ENCODE peak calls at places on chromosomes 5 and 9, in five cellular contexts. P is A549, L is HFF-Myc, X is AG10803, Q is tibial artery. D is an unnamed sample.

GRCh38 chr5:3701694-3702093 is 106.1 kb downstream of the IRX1 start:
- DNase-seq in P (no peak), L (no peak), X (no peak), Q (no peak), D (no peak)

GRCh38 chr5:179800696-179801201 is 5.9 kb downstream of the MGAT4B start:
- DNase-seq in P (no peak), L (no peak), X (no peak), Q (no peak), D (no peak)

GRCh38 chr5:93915142-93915553 is 173.7 kb upstream of the POU5F2 start:
- DNase-seq in P (peak), L (peak), X (peak), Q (no peak), D (peak)

GRCh38 chr9:115590016-115590415 is 472.1 kb upstream of the TNC start:
- DNase-seq in P (peak), L (peak), X (peak), Q (no peak), D (peak)

GRCh38 chr9:124880501-124880900 is 18.6 kb downstream of the ARPC5L start:
- DNase-seq in P (no peak), L (no peak), X (no peak), Q (no peak), D (no peak)

GRCh38 chr5:172411423-172412111 is 42.8 kb downstream of the SH3PXD2B start:
- DNase-seq in P (no peak), L (no peak), X (peak), Q (no peak), D (peak)

GRCh38 chr5:149731332-149731616 is 1.2 kb downstream of the PPARGC1B start:
- DNase-seq in P (no peak), L (no peak), X (no peak), Q (no peak), D (no peak)

GRCh38 chr5:55572600-55572999 is 37.8 kb upstream of the PLPP1 start:
- DNase-seq in P (no peak), L (no peak), X (no peak), Q (no peak), D (no peak)

GRCh38 chr9:136840877-136841645 is 1.2 kb upstream of the AJM1 start:
- DNase-seq in P (peak), L (no peak), X (peak), Q (no peak), D (peak)

GRCh38 chr5:143968071-143968878 is 156.3 kb downstream of the HMHB1 start:
- DNase-seq in P (peak), L (peak), X (peak), Q (no peak), D (peak)

GRCh38 chr9:123113185-123113584 is 79.7 kb downstream of the GPR21 start:
- DNase-seq in P (no peak), L (no peak), X (no peak), Q (no peak), D (no peak)

GRCh38 chr5:179478624-179479023 is 71.7 kb upstream of the RUFY1 start:
- DNase-seq in P (no peak), L (no peak), X (no peak), Q (no peak), D (no peak)

GRCh38 chr9:115923903-115924668 is 229.5 kb upstream of the PAPPA start:
- DNase-seq in P (peak), L (peak), X (peak), Q (no peak), D (peak)

GRCh38 chr5:38258319-38259061 is at the start of gene EGFLAM:
- DNase-seq in P (peak), L (no peak), X (no peak), Q (no peak), D (peak)

GRCh38 chr9:34988218-34989055 is 1.1 kb upstream of the DNAJB5 start:
- DNase-seq in P (no peak), L (no peak), X (no peak), Q (peak), D (no peak)

GRCh38 chr5:151819830-151820229 is 48.1 kb downstream of the G3BP1 start:
- DNase-seq in P (no peak), L (no peak), X (no peak), Q (no peak), D (no peak)

GRCh38 chr5:68419101-68419636 is 203.6 kb downstream of the PIK3R1 start:
- DNase-seq in P (no peak), L (no peak), X (no peak), Q (no peak), D (no peak)

GRCh38 chr9:120308495-120308894 is 271.5 kb downstream of the CDK5RAP2 start:
- DNase-seq in P (no peak), L (no peak), X (no peak), Q (no peak), D (no peak)

GRCh38 chr5:32710335-32710858 is 724 bp upstream of the NPR3 start:
- DNase-seq in P (peak), L (no peak), X (no peak), Q (peak), D (no peak)

GRCh38 chr5:171863928-171864327 is 78.3 kb downstream of the SMIM23 start:
- DNase-seq in P (no peak), L (no peak), X (peak), Q (no peak), D (peak)

GRCh38 chr9:21579209-21579608 is 97.1 kb upstream of the IFNE start:
- DNase-seq in P (peak), L (no peak), X (peak), Q (no peak), D (peak)

GRCh38 chr9:111360881-111361280 is 30.9 kb upstream of the OR2K2 start:
- DNase-seq in P (no peak), L (no peak), X (no peak), Q (no peak), D (no peak)

GRCh38 chr5:170503970-170504525 is at the start of gene KCNIP1:
- DNase-seq in P (no peak), L (no peak), X (no peak), Q (no peak), D (no peak)

GRCh38 chr5:143396353-143396940 is 7.0 kb downstream of the NR3C1 start:
- DNase-seq in P (no peak), L (no peak), X (no peak), Q (no peak), D (peak)

GRCh38 chr5:14054965-14055963 is 87.9 kb upstream of the TRIO start:
- DNase-seq in P (no peak), L (no peak), X (peak), Q (no peak), D (peak)

GRCh38 chr9:122382901-122383850 is 12.4 kb downstream of the PTGS1 start:
- DNase-seq in P (no peak), L (no peak), X (peak), Q (no peak), D (no peak)

GRCh38 chr5:170523129-170523497 is 19.3 kb downstream of the KCNIP1 start:
- DNase-seq in P (no peak), L (no peak), X (no peak), Q (no peak), D (peak)

GRCh38 chr5:73507062-73507461 is 8.8 kb downstream of the BTF3 start:
- DNase-seq in P (no peak), L (no peak), X (no peak), Q (no peak), D (no peak)

GRCh38 chr5:25295067-25295466 is 650.3 kb upstream of the CDH10 start:
- DNase-seq in P (peak), L (no peak), X (no peak), Q (no peak), D (no peak)

GRCh38 chr5:122845253-122846050 is at the start of gene SNX24:
- DNase-seq in P (peak), L (no peak), X (peak), Q (peak), D (peak)

GRCh38 chr5:65199988-65200668 is 281.6 kb downstream of the ADAMTS6 start:
- DNase-seq in P (no peak), L (peak), X (peak), Q (no peak), D (peak)

GRCh38 chr9:107260437-107261081 is 22.5 kb upstream of the RAD23B start:
- DNase-seq in P (no peak), L (no peak), X (no peak), Q (no peak), D (no peak)

GRCh38 chr5:18744990-18745590 is 1110.8 kb downstream of the TAF11L14 start:
- DNase-seq in P (no peak), L (no peak), X (no peak), Q (no peak), D (no peak)

GRCh38 chr9:128001411-128002298 is 20.9 kb upstream of the EEIG1 start:
- DNase-seq in P (peak), L (peak), X (peak), Q (no peak), D (peak)

GRCh38 chr9:15155826-15156225 is 151.2 kb downstream of the TTC39B start:
- DNase-seq in P (no peak), L (no peak), X (peak), Q (peak), D (peak)

GRCh38 chr5:127227881-127228280 is 62.7 kb upstream of the MEGF10 start:
- DNase-seq in P (no peak), L (no peak), X (no peak), Q (no peak), D (peak)

GRCh38 chr9:127489471-127490115 is 38.3 kb downstream of the LRSAM1 start:
- DNase-seq in P (no peak), L (no peak), X (no peak), Q (no peak), D (no peak)

GRCh38 chr9:14945351-14945750 is 35.1 kb upstream of the FREM1 start:
- DNase-seq in P (no peak), L (no peak), X (no peak), Q (no peak), D (no peak)

GRCh38 chr5:176780951-176781350 is 29.4 kb upstream of the UNC5A start:
- DNase-seq in P (no peak), L (no peak), X (no peak), Q (peak), D (no peak)

GRCh38 chr9:130359819-130360218 is 84.9 kb upstream of the ASS1 start:
- DNase-seq in P (no peak), L (no peak), X (no peak), Q (no peak), D (no peak)
- TF ChIP-seq CTCF in P (no peak), L (peak), X (no peak), Q (no peak), D (no peak)

GRCh38 chr9:32581512-32582143 is 8.7 kb upstream of the NDUFB6 start:
- DNase-seq in P (peak), L (peak), X (peak), Q (no peak), D (peak)
- H3K4me3 ChIP-seq in P (no peak), L (no peak), X (no peak), Q (no peak), D (no peak)

GRCh38 chr5:146390469-146390868 is 51.8 kb downstream of the POU4F3 start:
- DNase-seq in P (peak), L (no peak), X (no peak), Q (no peak), D (no peak)
- TF ChIP-seq CTCF in P (peak), L (peak), X (no peak), Q (no peak), D (peak)

GRCh38 chr5:53355930-53356329 is 124.5 kb upstream of the FST start:
- DNase-seq in P (no peak), L (no peak), X (no peak), Q (no peak), D (no peak)

GRCh38 chr5:53355316-53355715 is 125.1 kb upstream of the FST start:
- DNase-seq in P (no peak), L (no peak), X (no peak), Q (no peak), D (peak)

GRCh38 chr5:53350408-53350807 is 130.0 kb upstream of the FST start:
- DNase-seq in P (no peak), L (no peak), X (peak), Q (no peak), D (no peak)

GRCh38 chr5:53350991-53351770 is 129.2 kb upstream of the FST start:
- DNase-seq in P (peak), L (no peak), X (no peak), Q (no peak), D (no peak)
- H3K4me3 ChIP-seq in P (no peak), L (no peak), X (no peak), Q (no peak), D (no peak)

GRCh38 chr5:44390332-44390731 is 1.1 kb upstream of the FGF10 start:
- DNase-seq in P (no peak), L (no peak), X (no peak), Q (no peak), D (no peak)

GRCh38 chr5:44387911-44388310 is 1.3 kb downstream of the FGF10 start:
- DNase-seq in P (no peak), L (no peak), X (no peak), Q (no peak), D (no peak)

GRCh38 chr5:44387391-44387790 is 1.8 kb downstream of the FGF10 start:
- DNase-seq in P (no peak), L (no peak), X (no peak), Q (no peak), D (no peak)

GRCh38 chr5:44388504-44389409 is 463 bp downstream of the FGF10 start:
- DNase-seq in P (no peak), L (no peak), X (peak), Q (peak), D (peak)

GRCh38 chr5:44389410-44389879 is at the start of gene FGF10:
- DNase-seq in P (no peak), L (no peak), X (no peak), Q (peak), D (peak)
- TF ChIP-seq CTCF in P (no peak), L (no peak), X (no peak), Q (no peak), D (no peak)

DNA sequence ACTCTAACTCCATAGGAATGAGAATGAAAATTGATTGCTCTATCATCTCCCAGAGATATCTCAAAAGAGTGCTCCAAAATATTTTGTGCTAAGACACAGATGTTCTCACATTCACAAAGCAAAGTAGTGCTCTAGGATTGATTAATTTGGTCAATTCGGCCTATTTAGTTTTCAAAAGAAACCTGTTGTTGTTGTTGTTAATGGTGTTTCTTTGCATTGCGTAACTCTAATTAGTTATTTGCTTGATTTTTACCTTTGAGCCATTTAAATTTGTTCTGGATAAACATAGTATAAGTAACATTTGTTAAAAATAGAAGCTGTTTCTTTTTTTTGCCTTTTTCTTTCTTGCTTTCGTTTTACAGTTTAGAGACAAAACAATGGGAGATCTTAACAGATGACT is 382.5 kb downstream of the CAAP1 start:
- DNase-seq in P (no peak), L (no peak), X (no peak), Q (no peak), D (no peak)
- H3K4me3 ChIP-seq in P (no peak), L (no peak), X (no peak), Q (no peak), D (no peak)

GRCh38 chr5:12707560-12707959 is 803.3 kb upstream of the CTNND2 start:
- DNase-seq in P (no peak), L (no peak), X (no peak), Q (no peak), D (no peak)

GRCh38 chr5:12703254-12703653 is 799.0 kb upstream of the CTNND2 start:
- DNase-seq in P (no peak), L (no peak), X (no peak), Q (no peak), D (no peak)

DNA sequence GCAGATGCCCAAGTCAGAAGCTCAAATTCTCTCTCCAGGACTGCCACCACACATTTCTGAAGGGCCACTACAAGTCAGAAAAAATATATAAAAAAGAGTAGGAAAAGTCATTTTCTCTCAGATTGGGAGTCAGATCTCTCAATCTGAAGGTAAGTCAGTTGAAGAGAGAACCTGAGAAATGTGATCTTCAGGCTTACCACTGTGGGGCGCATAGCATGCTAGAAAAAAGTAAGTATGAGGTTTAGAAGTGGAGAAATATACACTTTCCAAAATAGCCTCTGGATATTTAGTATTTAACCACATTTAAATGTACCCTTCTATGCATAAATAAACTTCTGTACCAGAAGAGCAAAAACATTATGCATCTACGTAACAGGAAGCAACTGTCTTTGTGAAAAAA is 800.7 kb upstream of the CTNND2 start:
- DNase-seq in P (no peak), L (no peak), X (no peak), Q (no peak), D (no peak)
- TF ChIP-seq CTCF in P (no peak), L (no peak), X (no peak), Q (no peak), D (peak)